ENCODE peak calls at places on chromosomes 16 and 17, in six cellular contexts. C is naive B cell, M is islet precursor cell, H is AG04450, J is BE2C, Z is NCI-H510A treated with DMSO at 0.1 percent for 48 hours. L is an unnamed sample.

GRCh38 chr17:27265333-27265732 is 28.6 kb upstream of the WSB1 start:
- DNase-seq in M (peak), C (no peak), H (no peak), J (no peak), Z (no peak), L (no peak)

GRCh38 chr17:80613732-80614071 is 69.1 kb downstream of the RPTOR start:
- DNase-seq in C (no peak), M (no peak), J (no peak), Z (peak), H (no peak), L (no peak)

GRCh38 chr16:80197790-80198201 is 343.0 kb upstream of the DYNLRB2 start:
- DNase-seq in C (no peak), H (peak), M (no peak), Z (peak), J (no peak), L (no peak)

GRCh38 chr16:30458561-30459394 is 13.1 kb upstream of the SEPHS2 start:
- DNase-seq in Z (no peak), M (no peak), H (no peak), C (peak), J (no peak), L (peak)

GRCh38 chr17:17186051-17186450 is 20.1 kb downstream of the PLD6 start:
- DNase-seq in H (no peak), C (no peak), Z (peak), J (no peak), M (no peak), L (no peak)

GRCh38 chr16:27795992-27796614 is 246.2 kb downstream of the KATNIP start:
- DNase-seq in M (peak), H (no peak), Z (no peak), C (no peak), J (no peak), L (peak)

GRCh38 chr16:2282866-2283555 is 15.1 kb upstream of the RNPS1 start:
- DNase-seq in M (no peak), Z (no peak), J (no peak), H (no peak), C (no peak), L (no peak)

GRCh38 chr16:53112015-53112414 is 57.2 kb downstream of the CHD9 start:
- DNase-seq in J (no peak), M (no peak), Z (no peak), H (no peak), C (no peak), L (no peak)

GRCh38 chr17:44900894-44901293 is 1.6 kb upstream of the EFTUD2 start:
- DNase-seq in Z (peak), H (peak), M (no peak), C (no peak), J (peak), L (no peak)

GRCh38 chr16:5025171-5025632 is 8.5 kb downstream of the NAGPA start:
- DNase-seq in C (no peak), H (no peak), Z (peak), J (peak), M (peak), L (no peak)

GRCh38 chr16:49953090-49953489 is 71.9 kb upstream of the CNEP1R1 start:
- DNase-seq in J (no peak), Z (no peak), M (no peak), C (no peak), H (no peak), L (no peak)

GRCh38 chr16:57569306-57569946 is 27.0 kb downstream of the ADGRG5 start:
- DNase-seq in Z (no peak), J (no peak), H (no peak), M (peak), C (no peak), L (no peak)

GRCh38 chr17:5422505-5422904 is 2.5 kb downstream of the RPAIN start:
- DNase-seq in C (no peak), M (no peak), Z (no peak), H (no peak), J (no peak), L (no peak)

GRCh38 chr17:79041723-79042420 is 17.9 kb downstream of the C1QTNF1 start:
- DNase-seq in Z (no peak), J (no peak), M (no peak), C (no peak), H (no peak), L (no peak)

GRCh38 chr16:28321700-28322411 is 29.5 kb downstream of the SBK1 start:
- DNase-seq in C (peak), M (peak), H (no peak), Z (no peak), J (peak), L (peak)

GRCh38 chr16:14325921-14326401 is 254.8 kb downstream of the MRTFB start:
- DNase-seq in M (no peak), J (peak), Z (peak), C (no peak), H (no peak), L (no peak)

GRCh38 chr16:88351521-88352101 is 31.1 kb upstream of the ZNF469 start:
- DNase-seq in J (no peak), C (no peak), M (no peak), Z (no peak), H (no peak), L (no peak)

GRCh38 chr16:49464877-49465504 is 91.4 kb downstream of the C16orf78 start:
- DNase-seq in C (no peak), M (peak), Z (peak), H (no peak), J (no peak), L (no peak)

GRCh38 chr17:47694818-47695663 is 1.1 kb downstream of the TBKBP1 start:
- DNase-seq in C (peak), Z (no peak), H (no peak), J (no peak), M (no peak), L (peak)

GRCh38 chr17:74690409-74690825 is 22.3 kb downstream of the CD300LF start:
- DNase-seq in M (no peak), H (no peak), J (no peak), C (no peak), Z (no peak), L (no peak)

GRCh38 chr17:40542562-40543411 is 22.5 kb downstream of the CCR7 start:
- DNase-seq in H (peak), C (no peak), Z (no peak), J (no peak), M (peak), L (no peak)

GRCh38 chr16:27993587-27993986 is 69.9 kb downstream of the GSG1L start:
- DNase-seq in Z (no peak), C (no peak), J (no peak), M (peak), H (no peak), L (no peak)

GRCh38 chr17:34154916-34155730 is 100.0 kb upstream of the CCL2 start:
- DNase-seq in M (no peak), Z (no peak), J (no peak), H (no peak), C (no peak), L (no peak)

GRCh38 chr17:74123350-74123749 is 80.1 kb upstream of the RPL38 start:
- DNase-seq in C (no peak), J (no peak), H (no peak), Z (no peak), M (peak), L (no peak)

GRCh38 chr16:85738878-85739715 is 11.8 kb downstream of the C16orf74 start:
- DNase-seq in Z (no peak), C (no peak), J (peak), H (no peak), M (no peak), L (no peak)

GRCh38 chr17:58997756-58998553 is 108.7 kb downstream of the TRIM37 start:
- DNase-seq in M (no peak), H (no peak), J (no peak), Z (no peak), C (no peak), L (no peak)

GRCh38 chr16:29877266-29877961 is 14.4 kb upstream of the CDIPT start:
- DNase-seq in Z (no peak), C (peak), H (no peak), M (peak), J (peak), L (peak)

GRCh38 chr17:79657861-79658810 is 47.3 kb upstream of the RBFOX3 start:
- DNase-seq in H (no peak), Z (no peak), J (no peak), C (no peak), M (peak), L (no peak)

GRCh38 chr17:34610038-34610437 is 30.7 kb downstream of the TMEM132E start:
- DNase-seq in Z (no peak), J (no peak), C (no peak), H (no peak), M (no peak), L (no peak)

GRCh38 chr17:2067048-2067452 is 12.1 kb downstream of the HIC1 start:
- DNase-seq in J (no peak), C (no peak), H (no peak), Z (no peak), M (no peak), L (no peak)

GRCh38 chr17:69246726-69247375 is 18.2 kb upstream of the ABCA10 start:
- DNase-seq in C (no peak), Z (peak), J (no peak), H (no peak), M (no peak), L (no peak)

GRCh38 chr17:50162466-50163254 is 3.1 kb upstream of the SGCA start:
- DNase-seq in H (no peak), J (no peak), C (no peak), Z (no peak), M (no peak), L (no peak)

GRCh38 chr17:3025421-3026124 is 37.8 kb downstream of the OR1D5 start:
- DNase-seq in C (no peak), Z (no peak), H (no peak), M (peak), J (no peak), L (no peak)

GRCh38 chr17:7856081-7856791 is 1.1 kb downstream of the NAA38 start:
- DNase-seq in Z (no peak), J (no peak), M (peak), C (peak), H (no peak), L (no peak)

L was measured in effector memory CD8-positive, alpha-beta T cell.